ENCODE peak calls at places on chromosomes 6 and 20, in seven cellular contexts. M is tibial nerve, B is dorsolateral prefrontal cortex, Q is heart left ventricle, K is adrenal gland, X is MM.1S, Y is WTC11. E is an unnamed sample.

GRCh38 chr20:10660661-10661060 is 13.1 kb downstream of the JAG1 start:
- DNase-seq in M (no peak), B (no peak), Q (no peak), K (peak), X (no peak), Y (no peak), E (no peak)

GRCh38 chr6:96878101-96878500 is 19.6 kb downstream of the NDUFAF4 start:
- DNase-seq in M (no peak), B (no peak), Q (no peak), K (no peak), X (no peak), Y (no peak), E (peak)

GRCh38 chr20:52761867-52762266 is 210.3 kb upstream of the TSHZ2 start:
- DNase-seq in M (no peak), B (no peak), Q (no peak), K (no peak), X (no peak), Y (no peak), E (no peak)

GRCh38 chr6:27312146-27312949 is at the start of gene POM121L2:
- DNase-seq in M (peak), B (peak), Q (no peak), K (peak), X (peak), Y (peak), E (peak)

GRCh38 chr6:20746805-20747204 is 212.5 kb downstream of the CDKAL1 start:
- DNase-seq in M (no peak), B (no peak), Q (no peak), K (no peak), X (no peak), Y (no peak), E (no peak)

GRCh38 chr6:142605922-142606321 is 304.1 kb downstream of the ADGRG6 start:
- DNase-seq in M (no peak), B (no peak), Q (no peak), K (no peak), X (no peak), Y (no peak), E (peak)

GRCh38 chr6:104957301-104958177 is 632 bp downstream of the LIN28B start:
- DNase-seq in M (no peak), B (no peak), Q (no peak), K (no peak), X (no peak), Y (peak), E (no peak)

GRCh38 chr6:118709859-118710350 is 58.5 kb upstream of the CEP85L start:
- DNase-seq in M (no peak), B (no peak), Q (no peak), K (peak), X (peak), Y (no peak), E (peak)

GRCh38 chr6:80535914-80536565 is 429.6 kb downstream of the BCKDHB start:
- DNase-seq in M (no peak), B (no peak), Q (no peak), K (no peak), X (no peak), Y (no peak), E (no peak)

GRCh38 chr6:134950482-134950881 is 581 bp upstream of the ALDH8A1 start:
- DNase-seq in M (no peak), B (no peak), Q (no peak), K (no peak), X (no peak), Y (no peak), E (no peak)

GRCh38 chr6:56370591-56371198 is 123.3 kb upstream of the COL21A1 start:
- DNase-seq in M (peak), B (peak), Q (peak), K (peak), X (peak), Y (no peak), E (peak)

GRCh38 chr6:140858381-140858971 is 1274.2 kb upstream of the GJE1 start:
- DNase-seq in M (no peak), B (no peak), Q (no peak), K (no peak), X (no peak), Y (no peak), E (peak)

GRCh38 chr6:86706449-86706848 is 230.9 kb upstream of the HTR1E start:
- DNase-seq in M (no peak), B (no peak), Q (no peak), K (no peak), X (peak), Y (peak), E (no peak)

GRCh38 chr20:63830821-63831593 is at the start of gene ZBTB46:
- DNase-seq in M (no peak), B (no peak), Q (peak), K (no peak), X (peak), Y (peak), E (no peak)

GRCh38 chr6:13146429-13146828 is 181.9 kb downstream of the TBC1D7 start:
- DNase-seq in M (no peak), B (no peak), Q (no peak), K (no peak), X (no peak), Y (no peak), E (no peak)

GRCh38 chr6:168734523-168734922 is 293.5 kb downstream of the SMOC2 start:
- DNase-seq in M (no peak), B (no peak), Q (no peak), K (no peak), X (no peak), Y (no peak), E (no peak)

GRCh38 chr20:44720994-44721784 is 6.0 kb downstream of the CCN5 start:
- DNase-seq in M (no peak), B (no peak), Q (no peak), K (peak), X (no peak), Y (no peak), E (peak)

GRCh38 chr6:128757961-128758360 is 125.0 kb upstream of the LAMA2 start:
- DNase-seq in M (no peak), B (no peak), Q (no peak), K (no peak), X (no peak), Y (no peak), E (no peak)

GRCh38 chr20:40535816-40536215 is 153.2 kb downstream of the MAFB start:
- DNase-seq in M (no peak), B (no peak), Q (no peak), K (no peak), X (no peak), Y (no peak), E (no peak)

GRCh38 chr20:40760399-40760798 is 71.4 kb upstream of the MAFB start:
- DNase-seq in M (no peak), B (no peak), Q (no peak), K (no peak), X (no peak), Y (no peak), E (no peak)

GRCh38 chr6:132190815-132191175 is 210.5 kb downstream of the MOXD1 start:
- DNase-seq in M (no peak), B (no peak), Q (no peak), K (no peak), X (no peak), Y (no peak), E (peak)

GRCh38 chr6:21219241-21219640 is 374.3 kb upstream of the SOX4 start:
- DNase-seq in M (no peak), B (no peak), Q (no peak), K (no peak), X (no peak), Y (no peak), E (no peak)

GRCh38 chr20:32742322-32743236 is 688 bp downstream of the COMMD7 start:
- DNase-seq in M (no peak), B (no peak), Q (no peak), K (no peak), X (no peak), Y (no peak), E (no peak)

GRCh38 chr6:39247667-39248194 is 18.5 kb upstream of the KCNK5 start:
- DNase-seq in M (no peak), B (no peak), Q (no peak), K (no peak), X (peak), Y (no peak), E (no peak)

GRCh38 chr6:30037182-30037788 is 23.8 kb upstream of the POLR1H start:
- DNase-seq in M (no peak), B (no peak), Q (no peak), K (no peak), X (peak), Y (no peak), E (peak)

GRCh38 chr6:17226766-17227338 is 54.3 kb upstream of the RBM24 start:
- DNase-seq in M (no peak), B (peak), Q (no peak), K (no peak), X (no peak), Y (no peak), E (no peak)

GRCh38 chr6:31795616-31796298 is at the start of gene VARS1:
- DNase-seq in M (peak), B (peak), Q (peak), K (peak), X (peak), Y (peak), E (peak)

GRCh38 chr6:136736281-136736960 is 55.9 kb downstream of the MAP3K5 start:
- DNase-seq in M (no peak), B (no peak), Q (no peak), K (no peak), X (no peak), Y (no peak), E (no peak)

GRCh38 chr6:53961679-53962370 is 149.4 kb upstream of the MLIP start:
- DNase-seq in M (no peak), B (no peak), Q (no peak), K (no peak), X (no peak), Y (peak), E (peak)

GRCh38 chr6:156866181-156866862 is 89.1 kb downstream of the ARID1B start:
- DNase-seq in M (no peak), B (peak), Q (peak), K (no peak), X (peak), Y (no peak), E (peak)

GRCh38 chr6:32886674-32887383 is 32.8 kb downstream of the PSMB9 start:
- DNase-seq in M (peak), B (no peak), Q (no peak), K (peak), X (no peak), Y (no peak), E (peak)

GRCh38 chr6:137430954-137431353 is 63.2 kb downstream of the OLIG3 start:
- DNase-seq in M (no peak), B (no peak), Q (no peak), K (no peak), X (no peak), Y (no peak), E (no peak)

GRCh38 chr6:137967689-137968467 is 100.8 kb downstream of the TNFAIP3 start:
- DNase-seq in M (no peak), B (no peak), Q (no peak), K (no peak), X (peak), Y (no peak), E (no peak)

GRCh38 chr6:169905041-169905807 is 153.8 kb downstream of the ERMARD start:
- DNase-seq in M (peak), B (no peak), Q (peak), K (peak), X (no peak), Y (no peak), E (no peak)

GRCh38 chr6:11218827-11219826 is 13.3 kb downstream of the NEDD9 start:
- DNase-seq in M (peak), B (peak), Q (peak), K (peak), X (no peak), Y (no peak), E (no peak)

GRCh38 chr6:111276335-111276734 is 189.0 kb downstream of the SLC16A10 start:
- DNase-seq in M (no peak), B (no peak), Q (no peak), K (no peak), X (no peak), Y (no peak), E (no peak)

GRCh38 chr6:89828988-89829590 is 591 bp upstream of the CASP8AP2 start:
- DNase-seq in M (no peak), B (no peak), Q (no peak), K (no peak), X (peak), Y (no peak), E (no peak)

DNA sequence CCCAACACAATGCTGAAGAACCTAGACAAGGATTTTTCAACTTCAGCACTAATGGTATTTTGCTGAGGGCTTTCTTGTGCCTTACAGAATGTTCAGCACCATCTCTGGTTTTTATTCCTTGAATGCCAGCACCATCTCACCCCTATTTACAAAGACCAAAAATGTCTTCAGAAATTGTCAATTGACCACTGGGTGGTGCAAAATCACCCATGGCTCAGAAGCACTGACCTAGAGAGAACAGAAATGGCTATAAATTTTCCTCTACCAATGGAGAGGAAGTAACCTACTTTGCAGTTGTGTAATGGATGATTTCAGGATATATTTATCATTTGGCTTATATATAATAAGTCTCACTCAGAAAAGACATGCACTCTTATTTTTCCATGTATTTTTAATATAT is 431.0 kb upstream of the IRAK1BP1 start:
- DNase-seq in M (no peak), B (no peak), Q (no peak), K (no peak), X (no peak), Y (no peak), E (peak)
- TF ChIP-seq CTCF in M (no peak), B (peak), Q (no peak), K (no peak), X (peak), Y (no peak), E (peak)

DNA sequence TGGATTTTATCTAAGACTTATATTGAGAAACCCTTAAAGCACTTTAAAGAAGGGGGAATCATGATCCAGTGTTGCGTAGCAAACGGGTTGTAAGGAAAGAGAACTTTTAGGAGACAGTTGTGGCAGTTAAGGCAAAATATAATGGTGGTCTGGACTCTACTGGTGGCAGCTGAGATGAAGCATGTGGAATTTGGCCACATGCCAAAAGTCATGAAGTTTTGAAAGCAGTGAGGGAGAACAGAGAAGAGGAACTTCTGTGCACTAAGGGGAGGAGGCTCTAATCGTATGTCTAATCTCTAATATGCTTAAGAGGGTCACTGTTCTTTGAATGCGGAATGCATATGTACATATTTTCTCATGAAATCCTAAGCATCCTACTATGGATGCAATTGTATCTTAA is 91.5 kb downstream of the RIMS1 start:
- DNase-seq in M (no peak), B (no peak), Q (no peak), K (no peak), X (no peak), Y (no peak), E (no peak)
- TF ChIP-seq CTCF in M (no peak), B (no peak), Q (no peak), K (no peak), X (no peak), Y (no peak), E (no peak)

GRCh38 chr20:5720696-5721095 is 29.5 kb upstream of the SHLD1 start:
- DNase-seq in M (no peak), B (no peak), Q (no peak), K (no peak), X (no peak), Y (no peak), E (no peak)
- TF ChIP-seq CTCF in M (no peak), B (no peak), Q (no peak), K (no peak), X (no peak), Y (no peak), E (no peak)

DNA sequence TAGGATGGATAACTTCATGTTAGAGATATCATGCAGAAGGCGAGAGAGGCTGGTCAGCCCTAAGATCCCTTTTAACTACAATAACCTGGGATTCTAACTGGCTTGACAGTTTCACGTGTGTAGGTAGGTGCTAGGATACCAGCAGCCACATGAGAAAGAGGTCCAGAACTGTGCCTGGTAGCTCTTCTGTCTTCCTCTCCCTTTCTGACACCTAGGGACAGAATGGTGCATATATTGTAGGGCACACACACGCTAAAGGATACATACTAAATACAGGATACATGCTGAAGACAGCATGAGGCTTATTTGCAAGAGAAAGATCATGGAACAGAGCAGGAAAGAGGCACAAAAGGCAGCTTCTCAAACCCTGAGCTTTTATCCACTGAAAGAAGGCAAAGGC is 3.4 kb downstream of the SLC22A23 start:
- DNase-seq in M (no peak), B (no peak), Q (no peak), K (no peak), X (no peak), Y (no peak), E (no peak)
- TF ChIP-seq CTCF in M (no peak), B (peak), Q (no peak), K (no peak), X (no peak), Y (no peak), E (no peak)

GRCh38 chr6:161393839-161394364 is 120.0 kb upstream of the AGPAT4 start:
- DNase-seq in M (peak), B (peak), Q (peak), K (peak), X (peak), Y (no peak), E (peak)
- TF ChIP-seq CTCF in M (peak), B (peak), Q (peak), K (peak), X (peak), Y (no peak), E (peak)

DNA sequence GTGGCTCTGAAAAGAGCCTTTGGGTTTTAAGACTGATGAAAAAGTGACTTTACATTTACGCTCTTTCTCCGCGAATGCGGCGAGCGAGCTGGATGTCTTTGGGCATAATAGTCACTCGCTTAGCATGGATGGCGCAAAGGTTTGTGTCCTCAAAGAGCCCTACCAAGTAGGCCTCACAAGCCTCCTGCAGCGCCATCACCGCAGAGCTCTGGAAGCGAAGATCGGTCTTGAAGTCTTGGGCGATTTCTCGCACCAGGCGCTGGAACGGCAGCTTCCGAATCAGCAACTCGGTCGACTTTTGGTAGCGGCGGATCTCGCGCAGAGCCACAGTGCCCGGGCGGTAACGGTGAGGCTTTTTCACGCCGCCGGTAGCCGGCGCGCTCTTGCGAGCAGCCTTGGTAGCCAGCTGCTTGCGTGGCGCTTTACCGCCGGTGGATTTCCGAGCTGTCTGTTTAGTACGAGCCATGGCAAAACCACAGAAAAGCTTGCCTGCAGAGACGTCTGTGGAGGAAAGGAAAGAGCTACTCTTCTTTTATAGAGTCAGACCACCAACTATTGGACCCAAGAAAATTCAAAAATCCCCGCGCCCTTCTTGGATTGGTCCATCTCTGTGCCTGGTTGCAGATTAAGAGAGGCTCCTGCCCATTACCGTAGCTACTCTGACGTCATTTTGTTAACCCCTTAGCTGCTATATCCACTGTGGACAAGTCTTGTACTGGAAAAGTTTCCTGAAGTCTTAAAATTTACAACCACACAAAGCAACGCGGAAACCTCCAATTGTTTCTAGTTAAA is 55.4 kb upstream of the HFE start:
- DNase-seq in M (peak), B (peak), Q (peak), K (peak), X (peak), Y (peak), E (peak)
- TF ChIP-seq CTCF in M (no peak), B (no peak), Q (peak), K (no peak), X (peak), Y (no peak), E (peak)

E was measured in HFFc6.